ENCODE peak calls at places on chromosomes 4 and X, in seven cellular contexts. U is IMR-90, V is H1, Q is mesenchymal stem cell, P is H9, A is mesendoderm, G is trophoblast cell. N is an unnamed sample.

GRCh38 chrX:22795680-22796079 is 204.1 kb upstream of the DDX53 start:
- DNase-seq in P (no peak), G (peak; percentile 85), Q (no peak), U (no peak), V (no peak), A (peak; percentile 3), N (no peak)

GRCh38 chr4:52093466-52093865 is 42.4 kb downstream of the SPATA18 start:
- DNase-seq in G (no peak), A (no peak), V (no peak), Q (no peak), U (no peak), P (no peak), N (no peak)

GRCh38 chrX:84187501-84188319 is at the start of gene RPS6KA6:
- DNase-seq in V (peak; percentile 61), P (peak; percentile 39), Q (peak; percentile 40), A (peak; percentile 57), U (peak; percentile 22), G (peak; percentile 38), N (peak; percentile 49)

GRCh38 chr4:184453402-184454160 is 20.8 kb downstream of the IRF2 start:
- DNase-seq in V (no peak), G (peak; percentile 55), P (no peak), A (peak; percentile 79), U (peak; percentile 95), Q (peak; percentile 95), N (no peak)

GRCh38 chr4:128386761-128387599 is 99.4 kb upstream of the PGRMC2 start:
- DNase-seq in U (peak; percentile 97), G (peak; percentile 85), P (no peak), Q (peak; percentile 99), V (no peak), A (peak; percentile 47), N (no peak)

GRCh38 chr4:126766266-126766665 is 866.5 kb upstream of the INTU start:
- DNase-seq in Q (no peak), U (peak; percentile 36), A (no peak), V (no peak), G (no peak), P (no peak), N (no peak)

GRCh38 chr4:100177855-100178254 is 12.4 kb downstream of the DDIT4L start:
- DNase-seq in G (no peak), U (no peak), Q (no peak), P (no peak), A (no peak), V (no peak), N (no peak)

GRCh38 chrX:18582910-18583493 is 88.9 kb downstream of the RS1 start:
- DNase-seq in A (peak; percentile 19), P (no peak), G (no peak), U (peak; percentile 10), Q (no peak), V (no peak), N (no peak)

GRCh38 chr4:5881340-5881739 is 11.5 kb downstream of the CRMP1 start:
- DNase-seq in G (no peak), Q (no peak), A (peak; percentile 33), V (no peak), P (no peak), U (peak; percentile 6), N (no peak)

GRCh38 chr4:121316091-121316490 is 64.7 kb downstream of the QRFPR start:
- DNase-seq in A (no peak), P (no peak), Q (no peak), U (no peak), G (no peak), V (no peak), N (no peak)

GRCh38 chr4:139555705-139556070 is 331 bp downstream of the SETD7 start:
- DNase-seq in V (no peak), G (peak; percentile 72), P (no peak), U (no peak), A (no peak), Q (no peak), N (no peak)

GRCh38 chr4:56313132-56313531 is 74.2 kb downstream of the AASDH start:
- DNase-seq in V (no peak), G (no peak), Q (no peak), U (no peak), A (no peak), P (no peak), N (no peak)

GRCh38 chr4:963276-964225 is 9.8 kb downstream of the DGKQ start:
- DNase-seq in U (no peak), G (no peak), V (no peak), Q (no peak), A (no peak), P (no peak), N (no peak)

GRCh38 chr4:88007304-88008132 is at the start of gene PKD2:
- DNase-seq in G (peak; percentile 78), V (peak; percentile 89), Q (peak; percentile 78), U (peak; percentile 65), P (peak; percentile 77), A (peak; percentile 78), N (peak; percentile 76)

GRCh38 chr4:76738081-76738931 is 159.6 kb downstream of the SOWAHB start:
- DNase-seq in P (no peak), G (no peak), Q (peak; percentile 91), A (no peak), U (peak; percentile 92), V (no peak), N (no peak)

GRCh38 chrX:108156934-108157466 is 65.4 kb downstream of the ATG4A start:
- DNase-seq in U (no peak), Q (no peak), P (no peak), V (no peak), G (no peak), A (no peak), N (no peak)

GRCh38 chr4:23476514-23477090 is 413.2 kb downstream of the PPARGC1A start:
- DNase-seq in P (no peak), Q (no peak), V (no peak), A (peak; percentile 42), G (peak; percentile 79), U (no peak), N (no peak)

GRCh38 chrX:110082156-110082555 is 79.2 kb downstream of the TMEM164 start:
- DNase-seq in Q (peak; percentile 81), G (no peak), P (no peak), V (no peak), U (peak; percentile 93), A (no peak), N (no peak)

GRCh38 chr4:42371306-42372063 is 25.8 kb upstream of the SHISA3 start:
- DNase-seq in Q (peak; percentile 59), P (no peak), U (peak; percentile 60), V (no peak), A (peak; percentile 51), G (peak; percentile 41), N (no peak)

GRCh38 chr4:5689065-5689464 is 19.3 kb downstream of the EVC2 start:
- DNase-seq in V (no peak), U (no peak), Q (no peak), P (no peak), G (peak; percentile 10), A (no peak), N (no peak)

GRCh38 chrX:13029341-13029740 is 15.1 kb downstream of the FAM9C start:
- DNase-seq in U (peak; percentile 43), G (no peak), V (no peak), A (peak; percentile 81), Q (peak; percentile 41), P (peak; percentile 53), N (no peak)

DNA sequence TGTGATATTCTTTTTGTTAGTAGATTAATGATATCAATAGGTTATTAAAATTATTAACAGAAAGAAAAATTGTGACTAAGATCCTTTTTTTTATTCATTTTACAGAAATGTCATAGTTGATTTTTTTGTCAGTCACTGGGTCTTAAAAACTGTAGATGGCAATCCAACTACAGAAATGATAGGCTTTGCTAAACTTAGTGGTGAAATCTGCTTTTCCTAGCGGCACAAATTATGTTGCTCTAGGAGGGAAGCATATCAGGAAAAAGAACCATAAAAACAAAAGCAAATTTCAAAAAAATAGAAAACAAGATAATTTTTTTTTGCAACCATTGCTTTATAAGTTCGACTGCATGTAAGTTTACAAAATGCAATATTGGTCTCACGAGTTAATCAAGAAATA is 443.5 kb upstream of the IGFBP7 start:
- DNase-seq in A (no peak), G (no peak), V (no peak), Q (no peak), P (no peak), U (no peak), N (no peak)
- H2AK5ac ChIP-seq in A (no peak overlapping the region), G (no peak overlapping the region), V (no peak overlapping the region), Q (no peak overlapping the region), P (no peak overlapping the region), U (no peak overlapping the region), N (no peak overlapping the region)

GRCh38 chr4:74157116-74157742 is 689 bp upstream of the MTHFD2L start:
- DNase-seq in U (peak; percentile 65), Q (peak; percentile 80), P (no peak), A (peak; percentile 4), V (no peak), G (peak; percentile 2), N (peak; percentile 9)

GRCh38 chr4:74156521-74156920 is 1.4 kb upstream of the MTHFD2L start:
- DNase-seq in U (no peak), Q (no peak), V (no peak), P (no peak), G (no peak), A (no peak), N (no peak)

GRCh38 chr4:74157743-74158560 is at the start of gene MTHFD2L:
- DNase-seq in G (peak; percentile 91), U (peak; percentile 93), Q (peak; percentile 97), A (peak; percentile 97), V (peak; percentile 93), P (peak; percentile 95), N (peak; percentile 78)

GRCh38 chr4:74148205-74148604 is 9.7 kb upstream of the MTHFD2L start:
- DNase-seq in P (no peak), A (no peak), V (no peak), U (no peak), G (no peak), Q (no peak), N (no peak)

DNA sequence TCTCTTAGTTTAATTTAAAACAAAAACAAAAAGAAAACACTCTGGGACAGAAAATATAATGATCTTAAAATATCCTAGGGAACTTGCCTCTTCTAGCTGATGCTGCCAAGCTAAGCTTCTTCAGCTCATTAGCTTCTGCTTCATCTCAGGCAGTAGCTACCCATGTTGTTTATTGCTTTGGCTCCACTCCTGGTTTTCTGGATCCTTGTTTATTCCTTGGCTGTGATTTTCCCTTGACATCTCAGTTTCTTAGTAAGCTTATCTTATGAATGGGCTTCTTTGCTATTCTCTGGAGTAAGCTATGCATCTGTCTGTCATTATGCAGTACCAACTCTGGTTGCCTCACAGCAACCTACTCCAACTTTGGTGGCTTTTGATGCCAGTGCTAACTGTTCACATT is 5.1 kb upstream of the MTHFD2L start:
- DNase-seq in V (no peak), A (no peak), Q (peak; percentile 59), G (no peak), U (peak; percentile 40), P (no peak), N (no peak)
- H3K27ac ChIP-seq in V (no peak overlapping the region), A (no peak overlapping the region), Q (no peak overlapping the region), G (no peak overlapping the region), U (no peak overlapping the region), P (no peak overlapping the region), N (no peak overlapping the region)

GRCh38 chrX:140343226-140343873 is 161.5 kb downstream of the SOX3 start:
- DNase-seq in G (no peak), Q (no peak), U (peak; percentile 1), V (no peak), P (no peak), A (no peak), N (no peak)
- H2AK5ac ChIP-seq in G (no peak overlapping the region), Q (no peak overlapping the region), U (no peak overlapping the region), V (no peak overlapping the region), P (no peak overlapping the region), A (no peak overlapping the region), N (no peak overlapping the region)

DNA sequence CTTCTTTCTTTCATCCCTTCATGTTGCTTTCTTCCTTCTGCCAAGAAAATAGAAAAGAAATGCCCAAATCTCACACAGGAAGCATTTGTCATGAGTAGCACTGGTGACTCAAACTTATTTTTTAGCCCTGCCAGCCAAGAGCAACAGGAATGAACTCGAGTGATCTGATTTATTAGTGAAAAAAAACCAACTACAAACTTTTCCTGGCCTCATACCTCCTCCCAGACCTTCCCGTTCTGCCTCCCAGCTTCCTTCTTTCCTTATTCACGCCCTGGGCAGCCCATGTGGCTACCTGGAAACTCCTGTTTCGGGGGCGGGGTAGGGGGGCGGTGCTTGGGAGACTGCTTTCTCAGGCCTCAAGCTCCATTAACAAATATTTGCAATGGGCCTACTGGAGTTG is 178.5 kb downstream of the NHS start:
- DNase-seq in G (peak; percentile 14), P (peak; percentile 59), A (peak; percentile 36), Q (peak; percentile 4), V (no peak), U (peak; percentile 70), N (no peak)
- H3K27ac ChIP-seq in G (no peak overlapping the region), P (no peak overlapping the region), A (no peak overlapping the region), Q (peak overlapping the region; percentile 73), V (no peak overlapping the region), U (no peak overlapping the region), N (no peak overlapping the region)

N was measured in neuronal stem cell.